ENCODE peak calls at places on chromosomes 13 and 19, in four cellular contexts. Z is NB4; A is T-helper 2 cell; U is stimulated activated CD4-positive, alpha-beta T cell treated with anti-CD3 and anti-CD28 coated beads, Interleukin-15, amount 100 ng/mL, for 48 hours. Q is an unnamed sample.

GRCh38 chr13:95564948-95565347 is 12.4 kb downstream of the CLDN10 start:
- DNase-seq in Z (peak; percentile 58), A (no peak), U (no peak), Q (peak; percentile 91)

GRCh38 chr19:23565256-23565655 is 121.8 kb downstream of the ZNF675 start:
- DNase-seq in Z (no peak), A (no peak), U (no peak), Q (no peak)

GRCh38 chr19:50980203-50980602 is 3.5 kb downstream of the KLK7 start:
- DNase-seq in Z (no peak), A (no peak), U (no peak), Q (no peak)

GRCh38 chr19:45440873-45441654 is 17.3 kb upstream of the ERCC1 start:
- DNase-seq in Z (peak; percentile 21), A (no peak), U (no peak), Q (no peak)

GRCh38 chr19:31220540-31220939 is 128.7 kb downstream of the TSHZ3 start:
- DNase-seq in Z (peak; percentile 19), A (no peak), U (peak; percentile 17), Q (no peak)

GRCh38 chr13:113327766-113328391 is 30.8 kb downstream of the LAMP1 start:
- DNase-seq in Z (peak; percentile 62), A (no peak), U (no peak), Q (no peak)

GRCh38 chr13:73722120-73722519 is 412.1 kb downstream of the KLF12 start:
- DNase-seq in Z (no peak), A (no peak), U (no peak), Q (peak; percentile 34)

GRCh38 chr19:47813304-47813994 is 8.3 kb upstream of the CRX start:
- DNase-seq in Z (peak; percentile 93), A (peak; percentile 58), U (peak; percentile 81), Q (peak; percentile 39)

GRCh38 chr19:30160426-30160825 is 211.8 kb upstream of the ZNF536 start:
- DNase-seq in Z (no peak), A (no peak), U (no peak), Q (no peak)

GRCh38 chr19:42433503-42434260 is 6.5 kb upstream of the LIPE start:
- DNase-seq in Z (peak; percentile 54), A (peak; percentile 27), U (peak; percentile 58), Q (peak; percentile 52)

GRCh38 chr13:46382224-46382623 is 4.8 kb downstream of the RUBCNL start:
- DNase-seq in Z (peak; percentile 35), A (no peak), U (no peak), Q (no peak)

GRCh38 chr13:78638216-78638615 is 20.7 kb downstream of the OBI1 start:
- DNase-seq in Z (no peak), A (no peak), U (no peak), Q (no peak)